ENCODE peak calls at places on chromosomes 4 and X, in seven cellular contexts. W is upper lobe of left lung, R is tibial artery, T is choroid plexus epithelial cell, M is left ventricle myocardium inferior, P is MM.1S, F is AG09309. G is an unnamed sample.
A peak's percentile ranks its signal among the peaks of the same experiment; 100 is the strongest.

GRCh38 chr4:99838927-99839326 is 22.3 kb downstream of the DAPP1 start:
- DNase-seq in F (no peak), W (no peak), T (no peak), R (no peak), P (no peak), M (no peak), G (no peak)

GRCh38 chr4:183407635-183408463 is 36.6 kb upstream of the CDKN2AIP start:
- DNase-seq in T (no peak), P (no peak), W (no peak), M (no peak), R (no peak), F (no peak), G (no peak)

GRCh38 chr4:137909910-137910309 is 332.2 kb downstream of the SLC7A11 start:
- DNase-seq in M (no peak), W (peak; percentile 21), T (peak; percentile 6), P (no peak), F (no peak), R (no peak), G (no peak)

GRCh38 chrX:39728025-39728424 is 369.7 kb downstream of the BCOR start:
- DNase-seq in T (no peak), P (no peak), M (no peak), F (no peak), R (no peak), W (no peak), G (no peak)

GRCh38 chrX:154516655-154517100 is 646 bp upstream of the FAM3A start:
- DNase-seq in T (peak; percentile 81), F (no peak), P (no peak), R (peak; percentile 44), M (no peak), W (no peak), G (no peak)

GRCh38 chr4:2402053-2402452 is 16.4 kb downstream of the ZFYVE28 start:
- DNase-seq in W (peak; percentile 65), P (no peak), M (peak; percentile 73), F (no peak), T (peak; percentile 40), R (peak; percentile 64), G (no peak)

GRCh38 chrX:68929332-68930150 is 100.7 kb downstream of the EFNB1 start:
- DNase-seq in P (no peak), R (no peak), T (peak; percentile 78), M (peak; percentile 19), F (no peak), W (no peak), G (no peak)

GRCh38 chr4:165967486-165967885 is 94.4 kb downstream of the TLL1 start:
- DNase-seq in R (no peak), P (no peak), F (no peak), W (no peak), M (no peak), T (no peak), G (no peak)

GRCh38 chrX:54358424-54359211 is 772 bp upstream of the WNK3 start:
- DNase-seq in T (peak; percentile 72), W (peak; percentile 24), P (no peak), R (peak; percentile 19), M (peak; percentile 30), F (no peak), G (no peak)

GRCh38 chr4:121140712-121141111 is 23.4 kb downstream of the TNIP3 start:
- DNase-seq in M (no peak), T (peak; percentile 66), P (no peak), F (peak; percentile 91), W (no peak), R (no peak), G (no peak)

GRCh38 chr4:31674313-31674947 is 954.3 kb downstream of the PCDH7 start:
- DNase-seq in F (no peak), W (no peak), P (no peak), T (peak; percentile 49), M (no peak), R (no peak), G (no peak)

GRCh38 chrX:97332963-97333362 is 449.3 kb downstream of the RPA4 start:
- DNase-seq in M (no peak), R (no peak), P (no peak), F (no peak), T (peak; percentile 36), W (no peak), G (no peak)

GRCh38 chr4:168536448-168536847 is 39.6 kb downstream of the PALLD start:
- DNase-seq in R (no peak), W (no peak), F (no peak), T (no peak), P (no peak), M (no peak), G (no peak)

GRCh38 chrX:107324493-107325310 is 118.3 kb downstream of the DNAAF6 start:
- DNase-seq in F (no peak), T (peak; percentile 36), R (peak; percentile 21), M (no peak), W (peak; percentile 21), P (peak; percentile 25), G (peak; percentile 17)

GRCh38 chr4:53763813-53764597 is 172.7 kb upstream of the LNX1 start:
- DNase-seq in M (no peak), W (no peak), T (peak; percentile 84), R (no peak), F (peak; percentile 68), P (no peak), G (no peak)

GRCh38 chrX:45711231-45711630 is 510.6 kb upstream of the DIPK2B start:
- DNase-seq in F (no peak), W (no peak), P (no peak), M (no peak), T (no peak), R (no peak), G (no peak)

GRCh38 chrX:100449696-100450606 is 39.9 kb upstream of the PCDH19 start:
- DNase-seq in M (peak; percentile 21), F (no peak), R (no peak), P (no peak), T (peak; percentile 12), W (no peak), G (peak; percentile 1)

GRCh38 chrX:152072236-152072635 is 66.1 kb downstream of the MAGEA10 start:
- DNase-seq in M (no peak), W (no peak), T (peak; percentile 79), R (no peak), P (no peak), F (peak; percentile 32), G (no peak)

GRCh38 chrX:40152173-40152705 is 54.5 kb upstream of the BCOR start:
- DNase-seq in P (no peak), R (no peak), T (no peak), M (no peak), F (no peak), W (no peak), G (no peak)

GRCh38 chr4:118557298-118557851 is 127.8 kb upstream of the METTL14 start:
- DNase-seq in P (no peak), R (no peak), F (no peak), T (peak; percentile 70), W (no peak), M (no peak), G (peak; percentile 32)

GRCh38 chr4:83548151-83548905 is 12.4 kb downstream of the GPAT3 start:
- DNase-seq in F (peak; percentile 92), W (peak; percentile 85), P (no peak), M (peak; percentile 58), R (peak; percentile 37), T (peak; percentile 92), G (peak; percentile 83)

GRCh38 chrX:20217279-20217678 is 49.4 kb downstream of the RPS6KA3 start:
- DNase-seq in F (peak; percentile 14), R (no peak), W (no peak), T (peak; percentile 75), P (no peak), M (no peak), G (no peak)

GRCh38 chr4:57102050-57102564 is 8.1 kb downstream of the IGFBP7 start:
- DNase-seq in P (no peak), R (peak; percentile 65), M (peak; percentile 57), T (peak; percentile 98), F (no peak), W (no peak), G (no peak)

GRCh38 chrX:43716696-43717095 is 60.6 kb downstream of the MAOA start:
- DNase-seq in F (no peak), P (no peak), M (no peak), W (no peak), R (no peak), T (no peak), G (no peak)

GRCh38 chr4:168795346-168795745 is 214.7 kb downstream of the CBR4 start:
- DNase-seq in R (no peak), F (no peak), M (no peak), W (no peak), P (no peak), T (no peak), G (no peak)

GRCh38 chrX:130166503-130166777 is 799 bp upstream of the AIFM1 start:
- DNase-seq in P (no peak), W (no peak), T (no peak), F (no peak), R (no peak), M (no peak), G (no peak)

GRCh38 chrX:9153299-9153698 is 119.4 kb upstream of the FAM9B start:
- DNase-seq in M (no peak), R (no peak), T (peak; percentile 48), P (no peak), W (no peak), F (no peak), G (no peak)

GRCh38 chrX:38426785-38427184 is 74.4 kb downstream of the OTC start:
- DNase-seq in W (no peak), M (no peak), F (no peak), P (no peak), T (peak; percentile 12), R (no peak), G (no peak)

GRCh38 chr4:94641702-94642560 is 115.8 kb upstream of the BMPR1B start:
- DNase-seq in F (peak; percentile 10), W (no peak), T (peak; percentile 66), M (no peak), R (no peak), P (no peak), G (no peak)
- H3K4me3 ChIP-seq in F (no peak overlapping the region), W (no peak overlapping the region), T (no peak overlapping the region), M (no peak overlapping the region), R (no peak overlapping the region), P (no peak overlapping the region), G (no peak overlapping the region)

GRCh38 chr4:181235361-181235760 is 1007.8 kb upstream of the TENM3 start:
- DNase-seq in M (no peak), P (no peak), F (no peak), T (no peak), R (no peak), W (no peak), G (no peak)
- H3K4me3 ChIP-seq in M (no peak overlapping the region), P (no peak overlapping the region), F (no peak overlapping the region), T (no peak overlapping the region), R (no peak overlapping the region), W (no peak overlapping the region), G (no peak overlapping the region)

DNA sequence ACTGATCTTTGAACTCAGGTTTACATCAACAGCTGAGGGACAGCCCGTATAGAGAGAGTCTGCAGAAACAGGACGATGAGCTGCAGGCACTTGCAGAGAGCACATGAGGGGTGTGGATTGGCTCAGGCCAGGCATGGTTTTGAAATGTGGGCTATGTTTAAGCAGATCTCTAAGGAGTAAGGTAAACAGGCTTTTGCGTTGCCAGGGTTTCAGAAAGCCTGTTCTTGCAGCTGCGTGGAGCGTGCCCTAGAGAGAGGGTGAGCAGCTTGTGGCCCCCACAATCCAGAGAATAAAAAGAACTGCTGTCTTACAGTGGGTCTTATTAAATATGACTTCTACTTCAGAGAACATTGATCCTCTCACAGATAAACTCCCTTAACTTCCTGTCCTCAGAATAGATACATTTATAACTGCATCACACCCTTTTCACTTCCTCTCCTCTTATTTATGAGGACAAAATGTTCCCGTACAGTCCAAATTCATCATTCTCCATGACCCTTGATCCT is 64.1 kb downstream of the TMA16 start:
- DNase-seq in F (no peak), M (no peak), T (no peak), W (peak; percentile 44), R (peak; percentile 37), P (no peak), G (peak; percentile 50)
- H3K4me3 ChIP-seq in F (no peak overlapping the region), M (no peak overlapping the region), T (no peak overlapping the region), W (no peak overlapping the region), R (no peak overlapping the region), P (no peak overlapping the region), G (no peak overlapping the region)

GRCh38 chrX:120309873-120310730 is 1.2 kb downstream of the TMEM255A start:
- DNase-seq in M (no peak), R (no peak), F (no peak), T (peak; percentile 40), W (no peak), P (peak; percentile 13), G (no peak)
- H3K4me3 ChIP-seq in M (peak overlapping the region; percentile 63), R (peak overlapping the region; percentile 10), F (no peak overlapping the region), T (peak overlapping the region; percentile 37), W (no peak overlapping the region), P (peak overlapping the region; percentile 61), G (peak overlapping the region; percentile 65)

G was measured in GM12865.